ENCODE peak calls at places on chromosome 19, in five cellular contexts. K, D, O, V and M are unnamed samples.

GRCh38 chr19:12453495-12453894 is 12.7 kb upstream of the ZNF443 start:
- DNase-seq in O (no peak), D (no peak), V (peak), K (no peak), M (no peak)

GRCh38 chr19:40702337-40703012 is 12.0 kb upstream of the NUMBL start:
- DNase-seq in V (no peak), O (peak), D (peak), K (peak), M (no peak)

GRCh38 chr19:52370341-52370710 is 603 bp downstream of the ZNF880 start:
- DNase-seq in O (no peak), K (no peak), D (no peak), V (no peak), M (no peak)

GRCh38 chr19:15260939-15261338 is 28.7 kb upstream of the EPHX3 start:
- DNase-seq in O (peak), D (no peak), V (no peak), K (no peak), M (no peak)

GRCh38 chr19:16336571-16336970 is 11.9 kb downstream of the KLF2 start:
- DNase-seq in O (no peak), V (no peak), K (no peak), D (no peak), M (no peak)

GRCh38 chr19:3954107-3954506 is 16.8 kb downstream of the DAPK3 start:
- DNase-seq in V (no peak), O (no peak), D (no peak), K (no peak), M (no peak)

GRCh38 chr19:37995346-37995745 is 88.3 kb downstream of the SIPA1L3 start:
- DNase-seq in D (no peak), K (no peak), V (no peak), O (no peak), M (no peak)

GRCh38 chr19:19211499-19212432 is at the start of gene NCAN:
- DNase-seq in D (peak), O (no peak), V (no peak), K (peak), M (no peak)

GRCh38 chr19:6213696-6214585 is 65.8 kb downstream of the MLLT1 start:
- DNase-seq in D (no peak), O (no peak), V (no peak), K (no peak), M (no peak)

GRCh38 chr19:38870612-38871011 is 7.5 kb downstream of the RINL start:
- DNase-seq in V (no peak), O (no peak), D (no peak), K (no peak), M (no peak)

GRCh38 chr19:50873056-50873455 is at the start of gene KLK2:
- DNase-seq in O (no peak), K (no peak), D (no peak), V (no peak), M (no peak)

GRCh38 chr19:368624-369020 is 24.0 kb upstream of the MIER2 start:
- DNase-seq in D (no peak), K (no peak), O (no peak), V (no peak), M (no peak)

GRCh38 chr19:55694241-55694655 is 19.2 kb downstream of the EPN1 start:
- DNase-seq in D (no peak), K (no peak), O (no peak), V (no peak), M (no peak)

GRCh38 chr19:31664096-31664495 is 314.9 kb upstream of the TSHZ3 start:
- DNase-seq in K (no peak), O (no peak), D (no peak), V (no peak), M (no peak)

GRCh38 chr19:14405758-14406644 is 13.1 kb downstream of the DDX39A start:
- DNase-seq in O (peak), D (peak), V (peak), K (peak), M (peak)

GRCh38 chr19:4277051-4277700 is 1.9 kb upstream of the SHD start:
- DNase-seq in O (no peak), K (no peak), D (peak), V (no peak), M (no peak)

GRCh38 chr19:46849610-46850009 is 1.0 kb downstream of the AP2S1 start:
- DNase-seq in O (no peak), V (no peak), K (peak), D (no peak), M (no peak)

DNA sequence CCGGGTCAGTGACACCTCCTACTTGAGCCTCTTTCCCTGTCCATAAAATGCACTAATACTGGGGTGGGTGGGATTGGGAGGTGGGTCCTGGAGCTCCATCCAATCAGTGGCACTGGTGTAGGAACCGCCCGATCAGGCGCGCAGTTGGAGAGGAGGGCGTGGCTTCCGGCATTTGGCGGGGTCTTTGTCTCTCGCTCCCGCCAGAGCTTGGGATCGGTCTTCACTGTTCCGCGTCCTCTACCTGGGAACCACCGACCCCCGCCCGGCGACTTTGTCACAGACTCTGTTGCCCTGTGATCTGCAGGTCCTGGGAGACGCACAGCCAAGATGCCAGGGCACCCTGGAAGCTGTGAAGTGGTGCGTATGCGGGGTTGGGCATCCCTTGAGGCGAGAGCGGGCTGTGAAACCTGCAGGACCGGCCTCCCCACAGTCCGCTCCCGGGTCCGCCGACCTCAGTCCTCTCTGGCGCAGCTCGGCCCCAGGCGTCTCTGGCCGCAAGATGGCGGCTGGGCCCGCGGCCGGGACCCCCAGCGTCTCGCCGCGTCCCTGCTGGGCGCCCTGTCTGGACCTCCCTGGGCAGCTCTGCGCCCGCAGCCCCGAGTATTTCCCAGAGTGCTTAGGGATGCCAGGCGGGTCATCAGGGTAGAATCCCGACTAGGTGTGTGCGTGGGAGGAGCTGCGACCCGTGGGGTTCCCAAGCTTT is 41.6 kb upstream of the ZNF730 start:
- DNase-seq in V (no peak), K (peak), O (peak), D (peak), M (no peak)
- TF ChIP-seq CTCF in V (no peak), K (no peak), O (no peak), D (no peak), M (no peak)

GRCh38 chr19:18049390-18049789 is 37.3 kb downstream of the IL12RB1 start:
- DNase-seq in O (peak), V (no peak), D (no peak), K (no peak), M (no peak)

GRCh38 chr19:18041054-18041453 is 33.1 kb downstream of the ARRDC2 start:
- DNase-seq in O (no peak), D (no peak), K (no peak), V (no peak), M (no peak)

GRCh38 chr19:18045307-18046013 is 37.5 kb downstream of the ARRDC2 start:
- DNase-seq in K (no peak), V (no peak), O (no peak), D (no peak), M (no peak)

GRCh38 chr19:18046066-18046718 is 38.2 kb downstream of the ARRDC2 start:
- DNase-seq in O (peak), K (no peak), D (no peak), V (peak), M (no peak)

GRCh38 chr19:18044825-18045304 is 36.9 kb downstream of the ARRDC2 start:
- DNase-seq in K (peak), V (no peak), D (peak), O (peak), M (no peak)
- TF ChIP-seq CTCF in K (no peak), V (no peak), D (no peak), O (no peak), M (no peak)

DNA sequence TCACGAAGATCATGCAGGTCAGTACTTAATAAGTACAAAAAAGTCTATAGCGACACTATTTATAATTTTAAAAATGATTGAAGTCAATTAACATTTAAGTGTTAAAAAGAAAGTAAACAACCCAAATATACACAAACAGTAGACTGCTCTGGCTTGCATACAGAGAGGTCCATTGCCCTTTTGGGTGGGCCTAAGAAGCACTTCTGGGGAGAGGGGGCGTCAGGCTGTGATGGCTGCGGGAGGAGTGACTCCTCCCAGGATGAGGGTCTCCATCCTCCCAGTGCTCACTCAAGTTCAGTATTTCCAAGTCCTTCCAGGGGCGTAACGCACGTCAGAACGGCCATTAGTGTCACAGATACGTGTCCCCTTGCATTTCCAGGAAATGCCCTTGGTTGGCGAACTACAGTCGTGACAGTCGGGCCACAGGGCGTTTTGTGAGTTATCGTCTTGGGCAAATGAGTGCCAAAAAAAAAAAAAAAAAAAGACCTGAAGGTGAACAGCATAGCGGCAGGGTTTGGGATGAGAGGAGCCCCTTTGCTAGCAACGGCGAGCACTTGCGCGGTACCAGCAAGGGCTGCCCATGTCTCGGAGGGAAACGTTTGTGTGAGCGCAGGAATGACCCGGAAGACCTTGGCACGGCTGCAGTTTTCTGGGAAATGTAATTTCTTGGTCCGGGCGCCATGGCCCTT is at the start of gene SCGB2B2:
- DNase-seq in O (no peak), D (peak), K (no peak), V (peak), M (no peak)
- TF ChIP-seq CTCF in O (no peak), D (no peak), K (no peak), V (no peak), M (no peak)

GRCh38 chr19:8321067-8321759 is at the start of the genes NDUFA7 and RPS28:
- DNase-seq in V (peak), K (peak), O (peak), D (peak), M (peak)
- TF ChIP-seq CTCF in V (no peak), K (no peak), O (peak), D (no peak), M (peak)

DNA sequence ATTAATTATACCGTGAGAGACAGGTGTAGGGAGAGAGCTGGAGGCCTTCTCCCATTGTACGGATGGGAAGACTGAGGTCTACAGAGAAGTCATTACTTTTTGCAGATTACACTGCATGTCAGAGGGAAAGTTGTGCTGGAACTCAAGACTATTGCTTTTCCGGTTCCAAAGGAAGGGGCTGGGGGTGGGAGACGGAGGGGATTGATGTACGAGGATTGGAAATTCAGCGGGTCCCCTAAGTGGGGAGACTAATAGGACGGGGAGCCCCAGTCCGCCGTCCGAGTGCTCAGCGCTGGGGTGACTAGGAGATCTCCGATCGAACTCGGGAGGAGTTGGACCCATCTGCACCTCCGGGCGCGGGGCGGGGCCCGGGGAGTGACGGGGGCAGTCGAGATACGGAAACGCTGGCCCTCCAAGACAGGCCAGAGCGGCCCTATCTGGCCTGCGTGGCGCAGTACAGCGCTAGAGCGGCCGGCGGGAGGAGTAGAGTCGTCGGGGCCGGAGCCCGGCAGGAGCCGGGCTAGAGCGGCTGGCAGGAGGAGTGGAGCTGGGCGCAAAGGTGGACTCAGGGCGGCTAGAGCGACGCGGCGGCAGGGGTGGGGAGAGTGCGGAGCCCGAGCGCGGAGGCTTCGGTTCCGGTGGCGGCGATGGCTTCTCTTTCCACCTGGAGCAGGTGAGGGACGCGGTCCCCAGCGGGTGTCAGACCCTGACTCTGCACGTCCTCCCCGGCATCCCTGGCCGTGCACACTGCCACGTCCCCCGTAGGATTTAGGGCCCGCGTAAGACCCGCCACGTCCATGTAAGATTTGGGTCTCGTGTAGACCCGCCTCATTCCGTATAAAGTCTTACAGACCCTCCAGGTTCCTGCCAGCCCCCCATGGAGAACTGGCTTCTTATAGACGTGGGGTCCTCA is 1.1 kb downstream of the ARHGEF1 start:
- DNase-seq in D (peak), K (peak), V (peak), O (peak), M (peak)
- TF ChIP-seq CTCF in D (no peak), K (no peak), V (no peak), O (peak), M (peak)

GRCh38 chr19:7819337-7819736 is 10.7 kb upstream of the EVI5L start:
- DNase-seq in O (no peak), K (no peak), D (no peak), V (no peak), M (no peak)
- TF ChIP-seq CTCF in O (no peak), K (no peak), D (no peak), V (no peak), M (no peak)

GRCh38 chr19:2479556-2480194 is 3.7 kb downstream of the GADD45B start:
- DNase-seq in K (no peak), D (no peak), O (peak), V (no peak), M (no peak)
- TF ChIP-seq CTCF in K (peak), D (peak), O (peak), V (peak), M (no peak)